ENCODE peak calls at places on chromosomes 6 and 20, in five cellular contexts. U is astrocyte, Y is thoracic aorta, C is ovary, H is HepG2. O is an unnamed sample.

GRCh38 chr6:132708771-132709170 is 5.1 kb downstream of the VNN1 start:
- DNase-seq in H (no peak), U (no peak), Y (no peak), C (no peak), O (no peak)

GRCh38 chr20:26308961-26309360 is 612.3 kb upstream of the ZNF337 start:
- DNase-seq in U (no peak), C (no peak), H (no peak), Y (no peak), O (no peak)

GRCh38 chr6:16494781-16495180 is 256.4 kb downstream of the GMPR start:
- DNase-seq in C (no peak), H (no peak), Y (no peak), U (peak), O (no peak)

GRCh38 chr20:40883097-40883496 is 145.5 kb upstream of the TOP1 start:
- DNase-seq in Y (no peak), U (no peak), H (no peak), C (no peak), O (no peak)

GRCh38 chr6:12709116-12709515 is 7.5 kb upstream of the PHACTR1 start:
- DNase-seq in Y (no peak), C (no peak), U (peak), H (no peak), O (no peak)

GRCh38 chr6:48986803-48987202 is 476.2 kb downstream of the MMUT start:
- DNase-seq in C (no peak), U (no peak), H (no peak), Y (no peak), O (no peak)

GRCh38 chr20:49586967-49587587 is 19.1 kb upstream of the PTGIS start:
- DNase-seq in U (peak), C (no peak), Y (no peak), H (no peak), O (peak)

GRCh38 chr6:105051941-105052471 is 95.1 kb downstream of the LIN28B start:
- DNase-seq in H (no peak), U (no peak), Y (no peak), C (no peak), O (no peak)

GRCh38 chr6:138404666-138405337 is 779 bp downstream of the HEBP2 start:
- DNase-seq in Y (no peak), H (no peak), U (no peak), C (peak), O (peak)

GRCh38 chr6:36731622-36732310 is 34.1 kb downstream of the RAB44 start:
- DNase-seq in C (no peak), U (no peak), Y (no peak), H (no peak), O (peak)

GRCh38 chr6:138007014-138007472 is 100.2 kb downstream of the PERP start:
- DNase-seq in H (peak), C (no peak), U (peak), Y (no peak), O (peak)

GRCh38 chr6:56838965-56839364 is 115.9 kb upstream of the BEND6 start:
- DNase-seq in H (no peak), C (no peak), Y (no peak), U (no peak), O (no peak)

GRCh38 chr6:41191569-41191968 is 9.4 kb downstream of the TREML2 start:
- DNase-seq in Y (no peak), U (no peak), H (no peak), C (no peak), O (no peak)

GRCh38 chr6:96015321-96015790 is 418 bp upstream of the FUT9 start:
- DNase-seq in C (no peak), U (no peak), H (no peak), Y (no peak), O (peak)

GRCh38 chr20:63027425-63028389 is 20.9 kb upstream of the BHLHE23 start:
- DNase-seq in Y (no peak), C (no peak), U (no peak), H (no peak), O (peak)

GRCh38 chr6:39684790-39685485 is 40.3 kb downstream of the KIF6 start:
- DNase-seq in H (no peak), U (peak), C (no peak), Y (no peak), O (peak)

GRCh38 chr6:134921276-134921979 is 28.5 kb downstream of the ALDH8A1 start:
- DNase-seq in H (no peak), Y (no peak), U (no peak), C (no peak), O (no peak)

GRCh38 chr6:110178626-110179405 is 654 bp downstream of the WASF1 start:
- DNase-seq in C (peak), U (peak), H (peak), Y (no peak), O (peak)

GRCh38 chr6:36724514-36725385 is 27.1 kb downstream of the RAB44 start:
- DNase-seq in H (peak), Y (peak), U (peak), C (peak), O (peak)

GRCh38 chr6:75374913-75375530 is 90.4 kb upstream of the TMEM30A start:
- DNase-seq in Y (no peak), U (no peak), C (no peak), H (no peak), O (no peak)

DNA sequence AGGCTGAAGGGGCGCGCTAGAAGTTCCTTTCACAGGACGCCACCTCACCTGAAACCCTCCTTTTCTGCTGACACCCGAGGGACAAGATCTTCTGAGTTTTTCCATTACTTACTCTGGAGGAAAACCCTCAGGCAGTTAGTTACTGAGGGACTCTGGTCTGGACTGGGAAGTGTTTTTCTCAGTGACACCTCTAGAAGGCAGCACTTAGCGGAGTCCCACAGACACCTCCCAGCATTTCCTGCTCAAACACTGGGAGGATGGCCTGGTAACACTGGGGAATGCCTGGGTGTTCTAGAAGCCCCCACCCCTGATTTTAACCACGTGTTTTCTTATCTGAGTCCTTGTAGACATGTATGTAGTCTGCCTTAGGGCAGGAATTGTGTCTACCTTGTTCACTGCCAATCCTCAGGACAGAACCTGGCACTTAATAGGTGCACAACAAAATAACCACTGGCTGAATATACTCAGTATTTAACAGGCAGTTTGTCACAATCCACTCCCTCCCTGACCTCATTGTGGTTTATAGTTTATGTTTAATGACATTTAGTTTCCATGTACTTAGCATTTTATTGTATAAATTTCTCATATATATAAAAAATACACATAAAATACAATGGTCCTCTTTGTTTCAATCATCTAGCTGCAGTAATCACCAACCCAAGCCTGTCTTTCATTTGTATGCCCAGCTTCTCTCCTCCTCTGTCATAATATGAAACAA is 4.8 kb downstream of the GSTA3 start:
- DNase-seq in U (no peak), C (no peak), Y (no peak), H (peak), O (no peak)
- H3K27ac ChIP-seq in U (no peak), C (no peak), Y (no peak), H (no peak), O (no peak)

GRCh38 chr6:42694586-42694985 is 27.8 kb downstream of the PRPH2 start:
- DNase-seq in C (no peak), Y (no peak), H (no peak), U (no peak), O (peak)
- H3K27ac ChIP-seq in C (no peak), Y (peak), H (no peak), U (peak), O (peak)

DNA sequence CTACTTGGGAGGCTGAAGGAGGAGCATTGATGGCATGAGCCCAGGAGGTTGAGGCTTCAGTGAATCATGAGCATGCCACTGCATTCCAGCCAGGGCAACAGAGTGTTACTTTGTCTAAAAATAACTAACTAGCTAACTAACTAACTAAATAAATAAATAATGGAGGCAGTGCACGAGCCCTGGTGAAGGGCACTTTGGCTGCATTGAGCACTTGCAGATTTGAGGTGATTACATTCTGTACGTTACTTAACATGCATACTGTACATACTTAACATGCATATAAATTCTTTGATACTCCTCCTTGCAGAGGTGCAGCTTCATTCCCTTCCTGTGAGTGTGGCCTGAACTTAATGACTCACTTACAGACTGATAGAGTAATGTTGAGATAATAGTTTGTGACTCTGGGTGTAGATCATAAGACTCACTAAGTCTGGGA is 10.7 kb downstream of the HLA-A start:
- DNase-seq in H (no peak), Y (no peak), U (peak), C (no peak), O (peak)
- H3K27ac ChIP-seq in H (no peak), Y (peak), U (no peak), C (no peak), O (no peak)

DNA sequence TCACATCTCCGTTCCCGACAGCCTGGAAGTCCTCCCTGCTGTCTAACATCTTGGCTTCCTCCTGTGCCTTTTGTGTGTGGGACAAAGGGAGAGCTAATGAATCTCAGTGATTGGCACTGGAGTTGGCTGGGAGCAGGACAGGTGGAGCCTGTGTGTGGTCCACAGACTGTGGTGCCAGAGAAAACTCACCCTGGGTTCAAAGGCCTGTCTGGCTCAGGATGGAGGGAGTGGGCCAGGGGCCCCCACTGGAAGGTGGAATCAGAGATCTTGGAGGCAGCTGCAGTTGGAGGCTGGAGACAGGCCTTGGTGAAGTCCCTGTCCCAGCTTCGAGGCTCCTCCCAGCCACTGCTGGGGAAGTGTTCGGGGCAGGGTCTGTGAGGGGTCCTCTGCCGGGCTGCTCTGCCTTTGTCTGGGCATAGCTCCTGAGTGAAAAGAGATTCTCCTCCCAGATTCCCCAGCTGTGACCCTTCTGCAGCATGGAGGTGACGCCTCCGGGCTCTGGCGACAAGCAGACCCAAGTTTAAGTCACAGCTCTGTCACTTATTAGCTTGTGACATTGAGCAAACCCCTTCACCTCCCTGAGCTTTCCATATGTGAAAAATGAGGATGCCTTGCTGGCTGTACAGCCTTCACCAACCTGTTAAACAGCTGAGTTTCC is 13.9 kb upstream of the ITPR3 start:
- DNase-seq in Y (no peak), C (no peak), H (no peak), U (no peak), O (peak)
- H3K27ac ChIP-seq in Y (no peak), C (no peak), H (no peak), U (no peak), O (no peak)

GRCh38 chr6:85005494-85005893 is 241.1 kb upstream of the TBX18 start:
- DNase-seq in Y (no peak), C (no peak), U (no peak), H (no peak), O (no peak)

GRCh38 chr6:84998223-84998622 is 233.8 kb upstream of the TBX18 start:
- DNase-seq in H (no peak), U (no peak), C (no peak), Y (no peak), O (no peak)

GRCh38 chr6:85004283-85005010 is 240.0 kb upstream of the TBX18 start:
- DNase-seq in U (no peak), H (no peak), Y (no peak), C (no peak), O (no peak)

GRCh38 chr6:85006362-85006761 is 242.0 kb upstream of the TBX18 start:
- DNase-seq in U (no peak), H (no peak), C (no peak), Y (no peak), O (no peak)

GRCh38 chr6:85002847-85003246 is 238.4 kb upstream of the TBX18 start:
- DNase-seq in C (no peak), H (no peak), U (no peak), Y (no peak), O (no peak)
- H3K27ac ChIP-seq in C (no peak), H (no peak), U (no peak), Y (no peak), O (no peak)

O was measured in osteoblast.